ENCODE peak calls at places on chromosome 18, in four cellular contexts. U is A549, C is K562, J is GM12878. O is an unnamed sample.
A peak's percentile ranks its signal among the peaks of the same experiment; 100 is the strongest.

GRCh38 chr18:24142376-24142775 is 3.5 kb downstream of the CABYR start:
- DNase-seq in J (no peak), C (no peak), U (no peak), O (no peak)

GRCh38 chr18:68316636-68317035 is 398.3 kb downstream of the TMX3 start:
- DNase-seq in C (no peak), J (no peak), U (no peak), O (no peak)

GRCh38 chr18:76099931-76100457 is 395.0 kb downstream of the ZNF516 start:
- DNase-seq in U (no peak), J (no peak), C (no peak), O (no peak)

GRCh38 chr18:14916851-14917250 is 168.9 kb downstream of the ANKRD30B start:
- DNase-seq in J (no peak), U (no peak), C (no peak), O (no peak)

GRCh38 chr18:70376914-70377258 is 88.0 kb downstream of the SOCS6 start:
- DNase-seq in U (peak; percentile 70), J (no peak), C (no peak), O (peak; percentile 100)

GRCh38 chr18:56550121-56550520 is 88.3 kb downstream of the TXNL1 start:
- DNase-seq in U (no peak), J (no peak), C (no peak), O (no peak)

GRCh38 chr18:26614374-26614773 is 66.0 kb upstream of the KCTD1 start:
- DNase-seq in U (no peak), C (no peak), J (no peak), O (no peak)

GRCh38 chr18:69840445-69840844 is 107.2 kb downstream of the CD226 start:
- DNase-seq in U (no peak), J (no peak), C (no peak), O (no peak)

GRCh38 chr18:3281456-3282400 is 19.8 kb downstream of the MYL12B start:
- DNase-seq in C (peak; percentile 85), U (peak; percentile 55), J (no peak), O (peak; percentile 67)

GRCh38 chr18:61797691-61798590 is 94.9 kb downstream of the RNF152 start:
- DNase-seq in J (no peak), U (no peak), C (no peak), O (no peak)

GRCh38 chr18:11119550-11119949 is 29.8 kb downstream of the PIEZO2 start:
- DNase-seq in U (no peak), C (no peak), J (no peak), O (peak; percentile 63)

GRCh38 chr18:79903071-79903635 is 48.3 kb downstream of the SLC66A2 start:
- DNase-seq in C (no peak), U (no peak), J (no peak), O (no peak)

GRCh38 chr18:36758001-36758400 is 70.8 kb downstream of the TPGS2 start:
- DNase-seq in J (no peak), C (no peak), U (no peak), O (no peak)

GRCh38 chr18:74573053-74573452 is 24.6 kb upstream of the ZNF407 start:
- DNase-seq in U (no peak), C (no peak), J (no peak), O (no peak)

GRCh38 chr18:65567372-65567771 is 183.4 kb upstream of the CDH7 start:
- DNase-seq in U (no peak), C (no peak), J (no peak), O (peak; percentile 7)

GRCh38 chr18:23229472-23229871 is 94.2 kb downstream of the CABLES1 start:
- DNase-seq in C (no peak), J (no peak), U (no peak), O (no peak)

GRCh38 chr18:79493801-79494211 is 98.1 kb downstream of the NFATC1 start:
- DNase-seq in U (no peak), J (no peak), C (no peak), O (no peak)

GRCh38 chr18:35749701-35750100 is 168.2 kb downstream of the GALNT1 start:
- DNase-seq in U (no peak), C (no peak), J (no peak), O (no peak)

GRCh38 chr18:58649966-58650816 is 21.1 kb upstream of the MALT1 start:
- DNase-seq in C (no peak), J (peak; percentile 80), U (no peak), O (no peak)

GRCh38 chr18:28468903-28469302 is 292.0 kb upstream of the CDH2 start:
- DNase-seq in J (no peak), U (no peak), C (no peak), O (no peak)

GRCh38 chr18:47191956-47192355 is 15.8 kb upstream of the IER3IP1 start:
- DNase-seq in C (no peak), J (no peak), U (no peak), O (peak; percentile 32)

GRCh38 chr18:10032331-10032979 is 118.6 kb downstream of the VAPA start:
- DNase-seq in U (no peak), C (no peak), J (no peak), O (no peak)

GRCh38 chr18:23131693-23132319 is 3.5 kb upstream of the CABLES1 start:
- DNase-seq in C (peak; percentile 85), J (peak; percentile 58), U (peak; percentile 56), O (peak; percentile 75)

GRCh38 chr18:13321923-13322322 is 103.4 kb downstream of the LDLRAD4 start:
- DNase-seq in U (no peak), J (no peak), C (no peak), O (no peak)

GRCh38 chr18:39960545-39960944 is 1994.5 kb upstream of the PIK3C3 start:
- DNase-seq in C (no peak), J (no peak), U (no peak), O (no peak)

GRCh38 chr18:11511434-11512095 is 97.8 kb upstream of the SLC35G4 start:
- DNase-seq in U (no peak), C (no peak), J (peak; percentile 39), O (no peak)

GRCh38 chr18:595068-595467 is 1.7 kb upstream of the CLUL1 start:
- DNase-seq in C (no peak), U (no peak), J (no peak), O (no peak)

GRCh38 chr18:3074094-3074493 is 61.1 kb upstream of the LPIN2 start:
- DNase-seq in J (no peak), C (no peak), U (no peak), O (peak; percentile 46)

GRCh38 chr18:63843008-63843407 is 44.5 kb upstream of the SERPINB2 start:
- DNase-seq in C (no peak), U (no peak), J (no peak), O (no peak)
- TF ChIP-seq POLR2AphosphoS2 in C (no peak), U (no peak), J (no peak), O (no peak)

DNA sequence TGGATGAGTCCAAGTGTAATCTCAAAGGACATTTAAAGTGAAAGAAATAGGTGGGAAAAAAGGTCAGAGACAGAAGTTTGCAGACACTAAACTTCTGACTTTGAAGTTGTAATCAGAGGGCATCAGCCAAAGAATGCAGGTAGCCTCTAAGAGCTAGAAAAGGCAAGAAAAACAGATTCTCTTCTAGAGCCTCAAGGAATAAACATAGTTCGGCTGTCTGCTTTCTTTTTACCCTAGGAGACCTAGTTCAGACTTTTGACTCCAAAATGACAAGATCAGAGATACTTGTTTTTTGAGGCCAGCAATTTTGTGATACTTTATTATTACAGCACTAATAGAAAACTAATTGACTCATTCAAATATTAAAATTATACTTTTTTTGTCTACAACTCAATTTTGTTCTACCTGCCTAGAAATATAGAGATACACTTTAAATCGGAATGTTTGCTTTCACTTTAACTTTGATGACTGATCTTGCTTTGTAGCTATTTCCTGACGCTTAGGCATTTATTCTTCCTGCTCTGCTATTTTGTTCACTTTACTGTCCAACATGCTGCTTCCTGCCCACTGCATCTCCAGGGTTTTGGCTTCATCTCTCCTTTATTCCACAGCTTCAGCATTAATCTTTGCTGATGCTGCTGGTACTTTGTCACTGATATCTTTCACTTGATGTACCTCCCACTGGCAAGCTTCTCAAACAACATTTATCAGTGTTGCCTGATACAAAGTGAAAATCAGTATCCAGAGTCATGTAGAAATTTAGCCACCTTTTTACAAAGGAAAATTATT is 272.5 kb downstream of the DSEL start:
- DNase-seq in U (no peak), C (no peak), J (no peak), O (no peak)
- TF ChIP-seq POLR2AphosphoS2 in U (no peak), C (no peak), J (no peak), O (no peak)

DNA sequence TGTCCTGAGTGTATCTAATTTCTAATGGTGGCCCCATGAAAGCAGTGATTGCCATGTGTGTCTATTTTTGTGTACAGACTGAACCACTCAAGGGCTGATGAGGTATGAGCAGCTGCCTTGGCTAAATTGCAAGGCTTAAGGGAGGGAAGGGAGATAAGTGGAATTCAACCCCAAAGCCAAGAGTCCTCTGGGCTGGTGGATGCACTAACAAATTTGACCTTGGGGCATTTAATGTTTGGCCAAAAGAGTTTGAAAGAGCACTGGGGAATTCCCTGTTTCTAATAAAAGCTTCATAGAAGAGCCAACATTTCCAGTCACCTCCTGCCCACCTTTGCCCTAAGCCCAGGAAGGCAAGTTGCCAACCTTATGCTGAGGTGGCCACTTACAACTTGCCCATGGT is 172.1 kb downstream of the SETBP1 start:
- DNase-seq in U (no peak), C (no peak), J (no peak), O (no peak)
- TF ChIP-seq POLR2AphosphoS2 in U (no peak), C (no peak), J (no peak), O (no peak)

GRCh38 chr18:46148810-46149209 is 44.6 kb downstream of the HAUS1 start:
- DNase-seq in J (no peak), C (peak; percentile 72), U (peak; percentile 31), O (peak; percentile 59)
- TF ChIP-seq POLR2AphosphoS2 in J (no peak), C (no peak), U (no peak), O (no peak)

GRCh38 chr18:55523001-55523400 is 65.0 kb downstream of the TCF4 start:
- DNase-seq in J (no peak), C (no peak), U (no peak), O (no peak)

GRCh38 chr18:55515946-55516710 is 71.9 kb downstream of the TCF4 start:
- DNase-seq in C (no peak), J (no peak), U (no peak), O (no peak)

GRCh38 chr18:55517055-55517454 is 70.9 kb downstream of the TCF4 start:
- DNase-seq in C (peak; percentile 47), J (no peak), U (no peak), O (no peak)

GRCh38 chr18:55524353-55525123 is 63.5 kb downstream of the TCF4 start:
- DNase-seq in U (no peak), C (no peak), J (no peak), O (no peak)

DNA sequence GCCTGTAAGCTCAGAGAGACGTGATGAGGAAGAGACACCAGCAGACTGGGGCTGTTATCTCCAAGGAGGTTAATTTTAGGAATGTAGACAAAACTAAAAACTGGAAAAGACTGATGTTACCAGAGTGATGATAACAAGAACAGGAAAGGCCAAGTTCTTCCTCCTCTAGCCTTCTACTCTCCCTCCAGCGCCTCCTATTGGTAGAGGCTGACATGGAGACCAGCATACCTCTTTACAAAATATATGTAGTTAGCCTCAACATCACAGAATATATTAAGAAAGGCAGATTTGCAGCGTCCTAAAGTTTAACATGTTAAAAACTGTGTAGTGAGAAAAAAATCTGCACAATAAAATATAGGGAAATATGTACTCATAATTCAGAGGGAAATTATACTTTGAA is 66.0 kb downstream of the TCF4 start:
- DNase-seq in J (no peak), U (no peak), C (peak; percentile 71), O (no peak)
- TF ChIP-seq POLR2AphosphoS2 in J (no peak), U (no peak), C (no peak), O (no peak)

GRCh38 chr18:48902023-48902855 is 48.5 kb downstream of the SMAD7 start:
- DNase-seq in J (no peak), C (peak; percentile 78), U (peak; percentile 52), O (peak; percentile 86)
- TF ChIP-seq POLR2AphosphoS2 in J (no peak), C (no peak), U (no peak), O (no peak)

GRCh38 chr18:8685141-8685913 is 20.0 kb upstream of the MTCL1 start:
- DNase-seq in U (no peak), J (no peak), C (no peak), O (no peak)
- TF ChIP-seq POLR2AphosphoS2 in U (no peak), J (no peak), C (no peak), O (no peak)